ENCODE peak calls at places on chromosome 21, in four cellular contexts. X is SHP77 treated with DMSO at 0.1 percent for 48 hours, R is HTR-8/SVneo, F is left ventricle myocardium superior. I is an unnamed sample.

GRCh38 chr21:35578831-35579470 is 481.4 kb downstream of the SETD4 start:
- DNase-seq in X (no peak), R (no peak), F (no peak), I (no peak)

GRCh38 chr21:25964009-25964408 is 206.6 kb downstream of the APP start:
- DNase-seq in X (no peak), R (no peak), F (no peak), I (no peak)

GRCh38 chr21:25563399-25564116 is 43.7 kb downstream of the MRPL39 start:
- DNase-seq in X (no peak), R (no peak), F (no peak), I (no peak)

GRCh38 chr21:20388400-20388799 is 609.8 kb upstream of the NCAM2 start:
- DNase-seq in X (no peak), R (no peak), F (no peak), I (no peak)

GRCh38 chr21:25080706-25081495 is 526.4 kb downstream of the MRPL39 start:
- DNase-seq in X (no peak), R (no peak), F (no peak), I (no peak)

GRCh38 chr21:34017127-34017961 is 56.0 kb upstream of the MRPS6 start:
- DNase-seq in X (no peak), R (no peak), F (no peak), I (no peak)

GRCh38 chr21:45839274-45839673 is 142.3 kb upstream of the COL6A1 start:
- DNase-seq in X (no peak), R (no peak), F (no peak), I (no peak)

GRCh38 chr21:45451771-45452182 is 46.8 kb downstream of the COL18A1 start:
- DNase-seq in X (no peak), R (no peak), F (no peak), I (no peak)

GRCh38 chr21:28111151-28111619 is 881.5 kb downstream of the LTN1 start:
- DNase-seq in X (no peak), R (no peak), F (peak), I (peak)

GRCh38 chr21:44612029-44612486 is at the start of gene KRTAP10-8:
- DNase-seq in X (no peak), R (no peak), F (no peak), I (no peak)

I was measured in HFF-Myc.